ENCODE peak calls at places on chromosomes 13 and 19, in five cellular contexts. J, W, E, T and H are unnamed samples.

GRCh38 chr13:43319617-43320444 is 296.4 kb downstream of the DNAJC15 start:
- DNase-seq in J (no peak), W (no peak), E (no peak), T (no peak), H (no peak)

GRCh38 chr19:6678690-6679109 is 8.7 kb upstream of the TNFSF14 start:
- DNase-seq in J (no peak), W (no peak), E (no peak), T (no peak), H (no peak)

GRCh38 chr13:89279374-89279773 is 1608.2 kb downstream of the SLITRK5 start:
- DNase-seq in J (no peak), W (no peak), E (no peak), T (no peak), H (no peak)

GRCh38 chr19:40262422-40262821 is 22.7 kb downstream of the AKT2 start:
- DNase-seq in J (no peak), W (no peak), E (no peak), T (no peak), H (no peak)

GRCh38 chr13:89239361-89240127 is 1568.4 kb downstream of the SLITRK5 start:
- DNase-seq in J (no peak), W (no peak), E (no peak), T (no peak), H (no peak)

GRCh38 chr13:86185636-86186035 is 386.4 kb upstream of the SLITRK6 start:
- DNase-seq in J (no peak), W (no peak), E (no peak), T (no peak), H (no peak)

GRCh38 chr19:35557539-35558399 is 5.7 kb downstream of the ATP4A start:
- DNase-seq in J (peak), W (peak), E (peak), T (peak), H (peak)

GRCh38 chr19:6801397-6802086 is 29.0 kb downstream of the VAV1 start:
- DNase-seq in J (peak), W (no peak), E (peak), T (peak), H (peak)

GRCh38 chr13:73872397-73872796 is 261.8 kb downstream of the KLF12 start:
- DNase-seq in J (no peak), W (peak), E (no peak), T (no peak), H (no peak)

GRCh38 chr13:99501952-99502310 is 659 bp downstream of the TM9SF2 start:
- DNase-seq in J (peak), W (peak), E (peak), T (no peak), H (peak)

GRCh38 chr13:43273362-43273761 is 250.0 kb downstream of the DNAJC15 start:
- DNase-seq in J (no peak), W (peak), E (no peak), T (no peak), H (no peak)

GRCh38 chr19:38793186-38793585 is 4.2 kb downstream of the LGALS7B start:
- DNase-seq in J (no peak), W (peak), E (no peak), T (no peak), H (no peak)

GRCh38 chr19:35704218-35704617 is at the start of gene ZBTB32:
- DNase-seq in J (no peak), W (peak), E (peak), T (no peak), H (no peak)

GRCh38 chr19:48799358-48800300 is 11.2 kb downstream of the BCAT2 start:
- DNase-seq in J (no peak), W (no peak), E (no peak), T (no peak), H (no peak)

GRCh38 chr13:100540621-100541020 is 48.0 kb downstream of the GGACT start:
- DNase-seq in J (no peak), W (peak), E (no peak), T (no peak), H (no peak)

GRCh38 chr19:13334801-13335481 is 171.3 kb downstream of the CACNA1A start:
- DNase-seq in J (no peak), W (no peak), E (no peak), T (peak), H (no peak)

GRCh38 chr19:37136118-37136517 is 36.4 kb downstream of the ZNF585A start:
- DNase-seq in J (no peak), W (no peak), E (no peak), T (no peak), H (no peak)

GRCh38 chr13:76725211-76725610 is 161.0 kb downstream of the KCTD12 start:
- DNase-seq in J (no peak), W (peak), E (no peak), T (no peak), H (no peak)

GRCh38 chr19:32816555-32817099 is 52.9 kb downstream of the SLC7A9 start:
- DNase-seq in J (no peak), W (no peak), E (no peak), T (no peak), H (no peak)

GRCh38 chr19:28284389-28284788 is 928.6 kb downstream of the UQCRFS1 start:
- DNase-seq in J (no peak), W (no peak), E (no peak), T (no peak), H (no peak)

GRCh38 chr13:84574851-84575250 is 692.6 kb upstream of the SLITRK1 start:
- DNase-seq in J (no peak), W (peak), E (no peak), T (no peak), H (no peak)

GRCh38 chr19:39082167-39082566 is 2.0 kb upstream of the ACP7 start:
- DNase-seq in J (no peak), W (no peak), E (no peak), T (no peak), H (no peak)

GRCh38 chr13:40175639-40176038 is 490.8 kb downstream of the FOXO1 start:
- DNase-seq in J (no peak), W (no peak), E (no peak), T (no peak), H (no peak)

GRCh38 chr19:11092181-11092538 is 2.9 kb downstream of the LDLR start:
- DNase-seq in J (no peak), W (peak), E (no peak), T (peak), H (peak)

GRCh38 chr13:100941811-100942361 is 267.3 kb upstream of the TMTC4 start:
- DNase-seq in J (no peak), W (peak), E (no peak), T (no peak), H (no peak)

GRCh38 chr19:23698711-23699520 is 11.9 kb upstream of the ZNF675 start:
- DNase-seq in J (no peak), W (no peak), E (no peak), T (no peak), H (peak)

GRCh38 chr19:17264641-17264979 is at the start of gene USHBP1:
- DNase-seq in J (peak), W (no peak), E (no peak), T (no peak), H (no peak)

GRCh38 chr19:16978156-16978555 is 48.5 kb downstream of the CPAMD8 start:
- DNase-seq in J (no peak), W (no peak), E (no peak), T (no peak), H (no peak)

GRCh38 chr19:46487178-46487801 is 8.4 kb downstream of the PNMA8B start:
- DNase-seq in J (no peak), W (no peak), E (no peak), T (no peak), H (no peak)
- H3K4me3 ChIP-seq in J (no peak), W (peak), E (peak), T (no peak), H (no peak)

GRCh38 chr19:3372413-3372812 is 6.0 kb downstream of the NFIC start:
- DNase-seq in J (no peak), W (no peak), E (no peak), T (no peak), H (peak)

GRCh38 chr19:3374369-3375112 is 8.2 kb downstream of the NFIC start:
- DNase-seq in J (no peak), W (no peak), E (peak), T (no peak), H (peak)

GRCh38 chr19:3378352-3379146 is 12.2 kb downstream of the NFIC start:
- DNase-seq in J (no peak), W (no peak), E (no peak), T (no peak), H (no peak)

GRCh38 chr19:3373971-3374368 is 7.6 kb downstream of the NFIC start:
- DNase-seq in J (no peak), W (no peak), E (no peak), T (no peak), H (no peak)

DNA sequence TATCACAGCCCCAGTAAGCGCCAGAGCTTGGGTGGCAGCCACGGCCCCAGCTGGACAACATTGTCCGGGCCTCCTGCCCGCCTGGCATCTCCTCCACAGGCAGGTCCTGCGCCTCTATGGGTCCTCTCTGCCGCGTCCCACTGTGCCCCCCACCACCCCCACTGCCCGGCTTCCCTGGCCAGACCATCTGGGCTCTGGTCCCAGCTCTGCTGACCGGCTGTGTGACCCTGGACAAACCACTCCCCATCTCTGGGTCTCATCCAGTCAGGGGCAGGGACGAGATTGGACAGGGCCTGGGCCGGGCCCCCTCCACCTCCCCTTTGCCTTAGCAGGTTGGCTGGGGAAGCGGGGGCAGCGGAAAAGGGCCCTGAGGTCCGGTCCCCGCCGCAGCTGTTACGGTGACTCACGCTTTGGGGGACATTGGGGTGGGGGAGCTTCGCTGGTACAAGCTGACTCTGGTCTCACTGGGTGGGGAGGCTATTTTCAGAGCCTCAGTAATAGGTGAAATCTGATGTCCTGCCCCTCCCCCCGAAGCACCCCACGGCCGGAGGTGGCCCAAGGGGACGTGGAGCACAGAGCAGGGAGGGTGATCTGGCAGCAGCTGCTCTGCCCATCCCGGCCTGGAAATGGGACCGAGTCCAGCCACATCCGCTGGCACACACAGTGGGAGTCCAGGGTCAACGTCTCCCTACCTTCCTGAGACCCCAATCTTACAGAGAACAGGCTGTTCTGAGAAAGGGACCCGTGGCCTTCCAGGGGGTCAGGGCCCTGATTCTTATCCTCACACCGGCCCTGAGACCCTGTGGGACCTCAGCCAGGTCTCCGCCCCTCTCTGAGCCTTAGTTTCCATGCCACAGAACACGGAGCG is 9.1 kb downstream of the NFIC start:
- DNase-seq in J (peak), W (peak), E (peak), T (no peak), H (peak)
- TF ChIP-seq POLR2A in J (no peak), W (no peak), E (no peak), T (no peak), H (peak)

GRCh38 chr19:15841875-15842569 is 26.6 kb upstream of the OR10H1 start:
- DNase-seq in J (no peak), W (no peak), E (no peak), T (no peak), H (no peak)
- TF ChIP-seq CTCF in J (no peak), W (no peak), E (no peak), T (peak), H (no peak)

DNA sequence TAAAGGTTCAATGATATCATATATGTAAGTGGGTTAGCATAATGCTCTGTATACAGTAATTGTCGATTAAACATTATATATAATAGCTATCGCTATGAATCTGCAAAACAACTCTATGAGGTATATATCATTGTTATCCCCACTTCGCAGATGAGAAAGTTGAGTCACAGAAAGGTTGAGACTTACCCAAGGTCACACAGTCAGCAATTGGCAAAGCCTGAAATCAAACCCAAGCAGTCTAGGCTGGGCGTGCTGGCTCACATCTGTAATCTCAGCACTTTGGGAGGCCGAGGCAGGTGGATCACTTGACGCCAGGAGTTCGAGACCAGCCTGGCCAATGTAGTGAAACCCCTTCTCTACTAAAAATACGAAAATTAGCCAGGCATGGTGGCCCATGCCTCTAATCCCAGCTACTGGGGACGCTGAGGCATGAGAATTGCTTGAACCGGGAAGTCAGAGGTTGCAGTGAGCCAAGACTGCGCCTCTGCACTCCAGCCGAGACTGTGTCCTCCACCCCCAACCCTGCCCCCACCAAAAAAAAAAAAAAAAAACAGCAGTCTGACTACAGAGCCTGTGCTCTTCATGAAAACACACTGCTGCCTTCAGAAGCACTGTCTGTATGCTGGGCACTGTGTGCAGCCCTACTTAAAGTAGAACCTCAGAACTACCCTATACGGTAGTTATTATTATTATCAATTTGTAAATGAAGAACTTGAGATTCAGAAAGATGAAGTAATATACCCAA is 1.3 kb downstream of the HSPBP1 start:
- DNase-seq in J (no peak), W (no peak), E (no peak), T (no peak), H (no peak)
- H3K4me3 ChIP-seq in J (no peak), W (no peak), E (no peak), T (peak), H (no peak)